ENCODE peak calls at places on chromosome 4, in four cellular contexts. A is K562, Y is GM12878, N is IMR-90. C is an unnamed sample.

GRCh38 chr4:14726441-14727405 is 275.6 kb upstream of the CPEB2 start:
- DNase-seq in N (peak), A (no peak), Y (no peak), C (no peak)

GRCh38 chr4:81504685-81505598 is 33.2 kb upstream of the RASGEF1B start:
- DNase-seq in A (no peak), Y (no peak), N (no peak), C (peak)

GRCh38 chr4:111178231-111178630 is 555.4 kb upstream of the PITX2 start:
- DNase-seq in A (no peak), Y (no peak), N (no peak), C (no peak)

GRCh38 chr4:6150046-6150735 is 50.2 kb downstream of the JAKMIP1 start:
- DNase-seq in Y (no peak), A (no peak), N (no peak), C (no peak)

GRCh38 chr4:182144621-182145359 is 98.4 kb upstream of the TENM3 start:
- DNase-seq in Y (no peak), N (peak), A (no peak), C (no peak)

GRCh38 chr4:32864713-32865351 is 2144.7 kb downstream of the PCDH7 start:
- DNase-seq in Y (no peak), A (no peak), N (no peak), C (no peak)

GRCh38 chr4:143358419-143358818 is 21.7 kb downstream of the GAB1 start:
- DNase-seq in N (no peak), Y (no peak), A (no peak), C (no peak)

GRCh38 chr4:88828846-88829245 is 131.2 kb upstream of the NAP1L5 start:
- DNase-seq in Y (no peak), A (no peak), N (peak), C (no peak)

GRCh38 chr4:123361195-123361861 is 35.3 kb upstream of the SPRY1 start:
- DNase-seq in Y (no peak), A (no peak), N (peak), C (peak)

GRCh38 chr4:123359449-123360306 is 36.9 kb upstream of the SPRY1 start:
- DNase-seq in A (no peak), N (no peak), Y (no peak), C (no peak)

GRCh38 chr4:123363729-123364128 is 32.9 kb upstream of the SPRY1 start:
- DNase-seq in Y (no peak), N (no peak), A (no peak), C (no peak)

GRCh38 chr4:123364906-123365305 is 31.7 kb upstream of the SPRY1 start:
- DNase-seq in A (no peak), N (no peak), Y (no peak), C (no peak)

DNA sequence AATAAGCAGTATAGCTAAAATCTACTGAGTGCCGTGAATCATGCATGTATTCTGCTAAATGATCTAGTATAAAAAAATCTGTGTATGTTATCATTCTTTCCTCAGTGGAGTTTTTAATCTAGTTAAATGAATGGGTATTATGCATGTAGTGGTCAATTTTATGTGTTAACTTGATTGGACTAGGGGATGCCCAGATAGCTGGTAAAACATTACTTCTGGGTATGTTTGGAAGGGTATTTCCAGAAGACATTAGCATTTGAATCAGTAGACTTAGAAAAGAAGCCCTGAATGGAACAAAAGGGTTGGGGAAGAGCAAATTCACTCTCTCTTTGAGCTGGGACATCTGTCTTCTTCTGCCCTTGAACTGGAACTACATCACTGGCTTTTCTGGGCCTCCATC is 34.5 kb upstream of the SPRY1 start:
- DNase-seq in A (no peak), N (no peak), Y (no peak), C (no peak)
- H3K27ac ChIP-seq in A (peak), N (peak), Y (no peak), C (peak)

DNA sequence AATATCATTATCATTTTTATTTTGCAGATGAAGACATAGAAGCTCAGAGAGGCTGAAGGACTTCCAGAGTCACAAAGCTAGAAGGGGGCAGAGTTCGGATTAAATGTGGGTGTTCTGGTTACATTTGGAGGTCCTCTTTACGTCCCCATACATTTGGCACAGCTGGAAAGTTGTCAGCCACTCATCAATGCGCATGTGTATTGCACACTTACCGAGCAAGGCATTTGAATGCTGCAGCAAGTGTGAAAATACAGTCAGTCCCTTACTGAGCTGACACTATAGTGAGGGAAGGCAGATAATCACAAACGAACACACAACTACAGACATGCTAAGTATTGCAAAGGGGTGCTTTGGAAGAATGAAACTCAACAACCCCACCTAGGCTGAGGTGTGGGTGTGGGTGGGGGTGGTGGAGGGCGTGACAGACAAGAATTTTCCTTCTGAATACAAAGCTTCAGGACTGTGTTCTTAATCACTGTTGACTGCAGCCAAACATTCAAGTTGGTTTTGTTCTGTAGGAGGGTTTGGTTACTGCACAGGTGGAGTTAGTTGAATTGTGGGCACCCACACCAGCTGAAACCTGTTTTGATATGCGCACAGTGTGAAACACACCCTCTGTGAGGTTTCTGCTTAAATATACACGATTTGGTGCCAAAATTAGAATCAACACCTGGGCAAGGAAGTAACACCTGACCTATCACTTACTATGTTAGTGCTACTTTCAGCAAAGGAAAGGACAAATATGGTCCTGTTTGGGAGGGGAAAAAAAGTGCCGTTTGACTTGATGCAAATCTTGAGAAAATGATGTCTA is 72.4 kb downstream of the COQ2 start:
- DNase-seq in A (no peak), N (no peak), Y (peak), C (no peak)
- TF ChIP-seq FOS in A (no peak), N (no peak), Y (no peak), C (no peak)

GRCh38 chr4:25865586-25865985 is 2.8 kb upstream of the SEL1L3 start:
- DNase-seq in Y (no peak), N (no peak), A (peak), C (no peak)

GRCh38 chr4:25870081-25870480 is 7.3 kb upstream of the SEL1L3 start:
- DNase-seq in N (no peak), Y (peak), A (no peak), C (no peak)

GRCh38 chr4:25863906-25864418 is 1.2 kb upstream of the SEL1L3 start:
- DNase-seq in N (no peak), A (no peak), Y (no peak), C (no peak)

GRCh38 chr4:25863347-25863784 is 578 bp upstream of the SEL1L3 start:
- DNase-seq in Y (no peak), A (no peak), N (no peak), C (no peak)

GRCh38 chr4:25867781-25868180 is 5.0 kb upstream of the SEL1L3 start:
- DNase-seq in Y (no peak), N (no peak), A (no peak), C (peak)
- H3K27ac ChIP-seq in Y (no peak), N (no peak), A (no peak), C (no peak)

GRCh38 chr4:180057198-180057821 is 2185.9 kb upstream of the TENM3 start:
- DNase-seq in N (no peak), Y (no peak), A (no peak), C (no peak)

GRCh38 chr4:180060159-180060889 is 2182.9 kb upstream of the TENM3 start:
- DNase-seq in N (peak), Y (no peak), A (no peak), C (no peak)

GRCh38 chr4:180057891-180058643 is 2185.1 kb upstream of the TENM3 start:
- DNase-seq in N (no peak), Y (no peak), A (no peak), C (no peak)

GRCh38 chr4:180059216-180059881 is 2183.9 kb upstream of the TENM3 start:
- DNase-seq in Y (no peak), A (no peak), N (no peak), C (no peak)

GRCh38 chr4:180058731-180059215 is 2184.4 kb upstream of the TENM3 start:
- DNase-seq in A (no peak), Y (no peak), N (peak), C (no peak)
- TF ChIP-seq FOS in A (no peak), Y (no peak), N (no peak), C (no peak)

DNA sequence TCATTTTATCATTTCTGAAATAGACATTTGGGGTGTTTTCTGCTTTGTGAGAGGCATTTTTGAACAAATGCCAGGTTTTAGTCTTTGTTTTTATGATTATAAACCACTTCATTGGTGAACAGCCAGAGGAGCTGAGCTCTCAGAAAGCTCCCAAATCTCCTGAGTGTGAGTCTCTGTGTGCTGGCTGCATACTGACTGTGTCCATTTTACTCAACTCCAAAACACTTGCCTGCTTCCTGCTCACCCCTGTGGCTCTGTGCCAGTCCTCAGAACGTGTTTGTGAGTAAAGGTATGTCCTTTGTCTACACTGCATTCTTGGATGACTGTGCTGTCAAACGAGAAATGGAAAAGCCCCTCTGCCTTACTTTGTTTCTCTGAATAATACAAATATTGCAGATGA is 5.4 kb upstream of the LRAT start:
- DNase-seq in A (no peak), Y (no peak), N (no peak), C (no peak)
- H3K27ac ChIP-seq in A (no peak), Y (no peak), N (no peak), C (no peak)

GRCh38 chr4:114383055-114383454 is 215.6 kb upstream of the UGT8 start:
- DNase-seq in A (no peak), Y (no peak), N (peak), C (no peak)

GRCh38 chr4:114385195-114385985 is 213.2 kb upstream of the UGT8 start:
- DNase-seq in Y (no peak), A (no peak), N (no peak), C (no peak)

GRCh38 chr4:114383721-114384120 is 214.9 kb upstream of the UGT8 start:
- DNase-seq in Y (no peak), N (peak), A (no peak), C (peak)

GRCh38 chr4:114386637-114387233 is 211.9 kb upstream of the UGT8 start:
- DNase-seq in N (peak), A (no peak), Y (peak), C (peak)

GRCh38 chr4:114384629-114385028 is 214.0 kb upstream of the UGT8 start:
- DNase-seq in Y (no peak), N (peak), A (no peak), C (peak)
- TF ChIP-seq FOS in Y (no peak), N (no peak), A (no peak), C (no peak)

GRCh38 chr4:104128850-104129213 is 365.9 kb downstream of the CXXC4 start:
- DNase-seq in A (no peak), N (no peak), Y (no peak), C (no peak)

GRCh38 chr4:104128031-104128849 is 366.5 kb downstream of the CXXC4 start:
- DNase-seq in N (no peak), A (no peak), Y (no peak), C (no peak)

DNA sequence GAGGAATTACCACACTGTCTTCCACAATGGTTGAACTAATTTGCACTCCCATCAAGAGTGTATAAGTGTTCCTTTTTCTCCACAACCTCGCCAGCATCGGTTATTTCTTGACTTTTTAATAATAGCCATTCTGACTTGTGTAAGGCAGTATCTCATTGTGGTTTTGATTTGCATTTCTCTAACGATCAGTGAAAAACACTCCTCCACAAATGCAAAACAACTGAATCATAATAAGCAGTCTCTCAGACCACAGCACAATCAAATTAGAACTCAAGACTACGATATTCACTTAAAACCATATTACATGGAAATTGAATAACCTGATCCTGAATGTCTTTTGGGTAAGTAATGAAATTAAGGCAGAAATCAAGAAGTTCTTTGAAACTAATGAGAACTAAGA is 371.7 kb downstream of the CXXC4 start:
- DNase-seq in Y (no peak), N (no peak), A (no peak), C (no peak)
- H3K27ac ChIP-seq in Y (no peak), N (no peak), A (no peak), C (no peak)

GRCh38 chr4:140300271-140300970 is 73.0 kb upstream of the SCOC start:
- DNase-seq in Y (no peak), N (peak), A (no peak), C (peak)

GRCh38 chr4:140296335-140296753 is 77.1 kb upstream of the SCOC start:
- DNase-seq in Y (no peak), N (peak), A (no peak), C (peak)

GRCh38 chr4:140298001-140298400 is 75.4 kb upstream of the SCOC start:
- DNase-seq in Y (no peak), A (no peak), N (no peak), C (no peak)

GRCh38 chr4:140293979-140294378 is 79.5 kb upstream of the SCOC start:
- DNase-seq in A (no peak), Y (no peak), N (no peak), C (no peak)

GRCh38 chr4:140296871-140297570 is 76.4 kb upstream of the SCOC start:
- DNase-seq in A (peak), Y (no peak), N (no peak), C (no peak)
- TF ChIP-seq FOS in A (no peak), Y (no peak), N (peak), C (peak)

GRCh38 chr4:48905363-48906015 is 1.1 kb downstream of the OCIAD2 start:
- DNase-seq in N (peak), A (peak), Y (no peak), C (peak)

GRCh38 chr4:48908687-48909086 is 2.1 kb upstream of the OCIAD2 start:
- DNase-seq in Y (no peak), N (no peak), A (no peak), C (no peak)

GRCh38 chr4:48904541-48905142 is 1.9 kb downstream of the OCIAD2 start:
- DNase-seq in Y (no peak), N (peak), A (no peak), C (no peak)

GRCh38 chr4:48907706-48908477 is 1.3 kb upstream of the OCIAD2 start:
- DNase-seq in N (no peak), A (no peak), Y (no peak), C (no peak)

DNA sequence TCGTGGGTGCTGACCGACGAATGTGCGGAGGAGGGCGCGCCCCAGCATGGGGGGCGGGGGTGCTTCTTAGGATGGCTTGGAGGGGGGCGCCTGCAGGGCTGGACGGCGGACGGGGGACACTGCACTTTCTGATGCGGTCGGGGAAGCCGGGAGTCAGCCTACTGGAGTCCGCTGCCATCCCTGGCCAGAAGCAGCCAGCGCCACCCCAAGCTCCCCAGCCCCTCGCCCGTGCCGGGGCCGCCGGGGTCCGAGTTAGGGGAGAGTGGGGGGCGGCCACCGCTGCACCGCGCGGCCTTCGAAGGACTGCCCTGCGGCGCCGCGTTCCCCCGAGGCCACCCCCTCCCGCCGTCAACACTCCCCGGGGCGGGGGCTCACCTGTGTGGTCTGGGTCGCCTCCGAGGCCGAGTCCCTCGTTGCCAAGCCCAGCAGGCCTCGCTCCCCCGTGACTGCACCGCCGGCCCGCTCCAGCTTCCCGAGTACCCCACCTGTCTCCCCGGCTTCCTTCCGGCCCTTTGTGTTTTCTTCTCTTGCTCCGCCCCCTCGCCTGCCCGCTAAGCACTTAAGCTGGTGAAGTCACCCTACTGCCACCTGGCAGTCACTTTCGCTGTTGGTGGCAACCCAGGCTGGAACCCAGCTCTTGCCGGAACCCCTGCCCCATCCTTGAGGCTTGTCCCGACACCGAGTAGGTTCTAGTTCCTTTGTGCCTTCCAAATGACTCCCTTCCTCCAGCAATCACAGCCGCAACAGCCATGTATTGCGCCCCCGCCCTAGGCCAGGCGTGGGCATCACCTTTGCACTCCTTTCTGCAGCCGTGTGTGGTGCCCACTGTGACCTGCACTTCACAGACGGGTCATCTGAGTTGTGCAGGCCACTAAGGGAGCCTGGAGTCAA is at the start of gene OCIAD2:
- DNase-seq in A (no peak), Y (peak), N (no peak), C (peak)
- H3K27ac ChIP-seq in A (no peak), Y (peak), N (no peak), C (peak)

C was measured in endothelial cell of umbilical vein.